ENCODE peak calls at places on chromosome 17, in six cellular contexts. One of them, this sample, is unnamed.

GRCh38 chr17:17320911-17321220 is 17.7 kb downstream of the NT5M start:
- DNase-seq in pancreas: no peak
- DNase-seq in colonic mucosa: no peak
- DNase-seq in spleen: no peak
- DNase-seq in prostate gland: no peak
- DNase-seq in AG09309: no peak
- DNase-seq in this sample: no peak

GRCh38 chr17:18143044-18143936 is 34.7 kb downstream of the MYO15A start:
- DNase-seq in pancreas: no peak
- DNase-seq in colonic mucosa: no peak
- DNase-seq in spleen: no peak
- DNase-seq in prostate gland: no peak
- DNase-seq in AG09309: no peak
- DNase-seq in this sample: peak

GRCh38 chr17:17783825-17784598 is 52.8 kb downstream of the SREBF1 start:
- DNase-seq in pancreas: peak
- DNase-seq in colonic mucosa: peak
- DNase-seq in spleen: peak
- DNase-seq in prostate gland: peak
- DNase-seq in AG09309: no peak
- DNase-seq in this sample: peak

GRCh38 chr17:66966529-66967418 is 2.3 kb downstream of the CACNG4 start:
- DNase-seq in pancreas: no peak
- DNase-seq in colonic mucosa: no peak
- DNase-seq in spleen: no peak
- DNase-seq in prostate gland: no peak
- DNase-seq in AG09309: no peak
- DNase-seq in this sample: no peak

GRCh38 chr17:44599298-44600175 is 42.3 kb downstream of the FZD2 start:
- DNase-seq in pancreas: peak
- DNase-seq in colonic mucosa: peak
- DNase-seq in spleen: no peak
- DNase-seq in prostate gland: no peak
- DNase-seq in AG09309: peak
- DNase-seq in this sample: peak

GRCh38 chr17:31686495-31686894 is 172.5 kb downstream of the COPRS start:
- DNase-seq in pancreas: no peak
- DNase-seq in colonic mucosa: no peak
- DNase-seq in spleen: no peak
- DNase-seq in prostate gland: no peak
- DNase-seq in AG09309: no peak
- DNase-seq in this sample: no peak

GRCh38 chr17:71398706-71399620 is 721.9 kb upstream of the SOX9 start:
- DNase-seq in pancreas: no peak
- DNase-seq in colonic mucosa: no peak
- DNase-seq in spleen: no peak
- DNase-seq in prostate gland: no peak
- DNase-seq in AG09309: no peak
- DNase-seq in this sample: peak

GRCh38 chr17:48539177-48539576 is 5.7 kb downstream of the HOXB2 start:
- DNase-seq in pancreas: no peak
- DNase-seq in colonic mucosa: no peak
- DNase-seq in spleen: no peak
- DNase-seq in prostate gland: no peak
- DNase-seq in AG09309: peak
- DNase-seq in this sample: no peak

GRCh38 chr17:44859701-44860100 is 12.0 kb downstream of the HIGD1B start:
- DNase-seq in pancreas: no peak
- DNase-seq in colonic mucosa: no peak
- DNase-seq in spleen: no peak
- DNase-seq in prostate gland: no peak
- DNase-seq in AG09309: no peak
- DNase-seq in this sample: no peak

GRCh38 chr17:48618366-48618896 is 3.3 kb upstream of the HOXB8 start:
- DNase-seq in pancreas: peak
- DNase-seq in colonic mucosa: peak
- DNase-seq in spleen: peak
- DNase-seq in prostate gland: peak
- DNase-seq in AG09309: peak
- DNase-seq in this sample: peak

GRCh38 chr17:2364132-2365116 is 27.1 kb downstream of the SGSM2 start:
- DNase-seq in pancreas: no peak
- DNase-seq in colonic mucosa: no peak
- DNase-seq in spleen: no peak
- DNase-seq in prostate gland: no peak
- DNase-seq in AG09309: no peak
- DNase-seq in this sample: no peak

GRCh38 chr17:350706-351435 is 1.7 kb downstream of the RPH3AL start:
- DNase-seq in pancreas: peak
- DNase-seq in colonic mucosa: peak
- DNase-seq in spleen: peak
- DNase-seq in prostate gland: no peak
- DNase-seq in AG09309: no peak
- DNase-seq in this sample: peak

GRCh38 chr17:82449883-82450356 is 632 bp downstream of the CYBC1 start:
- DNase-seq in pancreas: no peak
- DNase-seq in colonic mucosa: peak
- DNase-seq in spleen: no peak
- DNase-seq in prostate gland: no peak
- DNase-seq in AG09309: no peak
- DNase-seq in this sample: no peak

GRCh38 chr17:44005865-44006580 is 1.6 kb downstream of the NAGS start:
- DNase-seq in pancreas: peak
- DNase-seq in colonic mucosa: peak
- DNase-seq in spleen: peak
- DNase-seq in prostate gland: no peak
- DNase-seq in AG09309: no peak
- DNase-seq in this sample: peak

GRCh38 chr17:49741009-49741691 is 22.8 kb downstream of the FAM117A start:
- DNase-seq in pancreas: no peak
- DNase-seq in colonic mucosa: no peak
- DNase-seq in spleen: no peak
- DNase-seq in prostate gland: no peak
- DNase-seq in AG09309: no peak
- DNase-seq in this sample: peak

GRCh38 chr17:81909966-81910839 is 996 bp downstream of the PCYT2 start:
- DNase-seq in pancreas: no peak
- DNase-seq in colonic mucosa: peak
- DNase-seq in spleen: peak
- DNase-seq in prostate gland: no peak
- DNase-seq in AG09309: no peak
- DNase-seq in this sample: no peak

GRCh38 chr17:13017623-13018462 is at the start of gene ELAC2:
- DNase-seq in pancreas: peak
- DNase-seq in colonic mucosa: peak
- DNase-seq in spleen: peak
- DNase-seq in prostate gland: peak
- DNase-seq in AG09309: peak
- DNase-seq in this sample: peak

GRCh38 chr17:2253768-2254406 is 49.7 kb downstream of the SMG6 start:
- DNase-seq in pancreas: no peak
- DNase-seq in colonic mucosa: no peak
- DNase-seq in spleen: no peak
- DNase-seq in prostate gland: no peak
- DNase-seq in AG09309: no peak
- DNase-seq in this sample: no peak

GRCh38 chr17:34201767-34202166 is 53.3 kb upstream of the CCL2 start:
- DNase-seq in pancreas: no peak
- DNase-seq in colonic mucosa: no peak
- DNase-seq in spleen: no peak
- DNase-seq in prostate gland: no peak
- DNase-seq in AG09309: no peak
- DNase-seq in this sample: no peak

GRCh38 chr17:18093616-18094408 is 6.1 kb downstream of the DRG2 start:
- DNase-seq in pancreas: no peak
- DNase-seq in colonic mucosa: no peak
- DNase-seq in spleen: no peak
- DNase-seq in prostate gland: peak
- DNase-seq in AG09309: no peak
- DNase-seq in this sample: peak

GRCh38 chr17:34227707-34228106 is 27.4 kb upstream of the CCL2 start:
- DNase-seq in pancreas: no peak
- DNase-seq in colonic mucosa: no peak
- DNase-seq in spleen: no peak
- DNase-seq in prostate gland: peak
- DNase-seq in AG09309: no peak
- DNase-seq in this sample: no peak

GRCh38 chr17:30091771-30092170 is 24.8 kb upstream of the NSRP1 start:
- DNase-seq in pancreas: no peak
- DNase-seq in colonic mucosa: no peak
- DNase-seq in spleen: no peak
- DNase-seq in prostate gland: no peak
- DNase-seq in AG09309: peak
- DNase-seq in this sample: peak

GRCh38 chr17:30091166-30091670 is 25.4 kb upstream of the NSRP1 start:
- DNase-seq in pancreas: no peak
- DNase-seq in colonic mucosa: no peak
- DNase-seq in spleen: no peak
- DNase-seq in prostate gland: no peak
- DNase-seq in AG09309: no peak
- DNase-seq in this sample: no peak

GRCh38 chr17:30084773-30085172 is 31.8 kb upstream of the NSRP1 start:
- DNase-seq in pancreas: no peak
- DNase-seq in colonic mucosa: no peak
- DNase-seq in spleen: no peak
- DNase-seq in prostate gland: no peak
- DNase-seq in AG09309: no peak
- DNase-seq in this sample: no peak

GRCh38 chr17:30082807-30083206 is 33.8 kb upstream of the NSRP1 start:
- DNase-seq in pancreas: no peak
- DNase-seq in colonic mucosa: no peak
- DNase-seq in spleen: no peak
- DNase-seq in prostate gland: no peak
- DNase-seq in AG09309: no peak
- DNase-seq in this sample: no peak

DNA sequence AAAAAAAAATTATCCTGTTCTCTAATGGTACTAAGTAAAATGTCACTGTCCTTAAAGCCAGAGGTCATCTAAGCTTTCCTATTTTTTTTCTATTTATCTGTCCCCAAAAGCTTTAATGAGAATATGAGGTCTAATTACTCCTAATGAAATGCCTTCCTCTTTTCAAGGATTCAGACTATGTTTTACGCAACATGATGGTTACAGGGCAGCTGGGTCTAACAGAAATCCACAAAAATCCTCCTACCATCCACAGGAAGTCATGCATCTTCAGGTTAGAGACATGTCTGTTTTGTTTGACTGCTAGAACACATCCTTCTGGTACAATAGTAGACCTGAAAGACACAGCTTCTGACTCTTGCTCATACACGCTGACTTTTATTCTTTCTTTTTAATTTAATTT is 29.7 kb upstream of the NSRP1 start:
- DNase-seq in pancreas: no peak
- DNase-seq in colonic mucosa: no peak
- DNase-seq in spleen: no peak
- DNase-seq in prostate gland: no peak
- DNase-seq in AG09309: no peak
- DNase-seq in this sample: no peak
- TF ChIP-seq CTCF in pancreas: no peak
- TF ChIP-seq CTCF in colonic mucosa: no peak
- TF ChIP-seq CTCF in spleen: no peak
- TF ChIP-seq CTCF in prostate gland: no peak
- TF ChIP-seq CTCF in AG09309: no peak
- TF ChIP-seq CTCF in this sample: no peak

GRCh38 chr17:14304876-14305636 is 4.2 kb downstream of the HS3ST3B1 start:
- DNase-seq in pancreas: no peak
- DNase-seq in colonic mucosa: no peak
- DNase-seq in spleen: no peak
- DNase-seq in prostate gland: no peak
- DNase-seq in AG09309: no peak
- DNase-seq in this sample: peak
- H3K4me3 ChIP-seq in pancreas: no peak
- H3K4me3 ChIP-seq in colonic mucosa: no peak
- H3K4me3 ChIP-seq in spleen: no peak
- H3K4me3 ChIP-seq in prostate gland: no peak
- H3K4me3 ChIP-seq in AG09309: peak
- H3K4me3 ChIP-seq in this sample: peak

DNA sequence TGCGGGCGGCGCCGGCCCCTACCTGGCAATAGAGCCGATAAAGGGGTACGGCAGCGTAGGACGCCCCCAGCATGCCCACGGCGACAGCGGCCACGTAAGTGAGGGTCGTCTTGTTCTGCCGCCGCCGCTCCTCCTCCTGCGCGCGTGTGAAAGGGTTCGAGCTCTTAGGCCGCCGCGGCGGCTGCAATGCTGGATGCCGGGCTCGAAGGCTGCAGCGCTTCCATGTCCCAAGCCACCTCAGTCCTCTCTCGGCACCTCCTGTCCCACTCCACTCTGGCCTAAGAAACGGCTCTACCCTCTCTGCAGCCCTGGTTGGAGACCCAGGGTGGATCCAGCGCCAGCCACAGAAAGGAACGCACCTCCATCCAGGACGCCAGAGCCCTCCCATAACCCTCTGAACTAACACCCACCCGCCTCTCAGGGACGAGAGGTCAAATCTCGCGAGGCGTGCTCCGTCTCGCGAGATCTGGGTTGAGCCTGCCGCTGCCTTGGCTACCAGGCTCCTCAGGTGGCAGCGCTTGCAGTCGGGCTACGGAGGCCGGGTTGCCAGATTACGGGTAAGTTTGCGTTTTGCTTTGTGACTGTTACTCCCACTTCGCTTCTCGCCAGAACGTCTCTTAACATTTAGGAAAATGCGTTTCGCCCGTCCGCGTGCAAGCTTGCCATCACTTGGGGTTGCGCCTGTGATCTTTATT is at the start of the genes COX11 and STXBP4:
- DNase-seq in pancreas: peak
- DNase-seq in colonic mucosa: peak
- DNase-seq in spleen: peak
- DNase-seq in prostate gland: peak
- DNase-seq in AG09309: peak
- DNase-seq in this sample: peak
- TF ChIP-seq CTCF in pancreas: no peak
- TF ChIP-seq CTCF in colonic mucosa: no peak
- TF ChIP-seq CTCF in spleen: no peak
- TF ChIP-seq CTCF in prostate gland: peak
- TF ChIP-seq CTCF in AG09309: peak
- TF ChIP-seq CTCF in this sample: no peak

DNA sequence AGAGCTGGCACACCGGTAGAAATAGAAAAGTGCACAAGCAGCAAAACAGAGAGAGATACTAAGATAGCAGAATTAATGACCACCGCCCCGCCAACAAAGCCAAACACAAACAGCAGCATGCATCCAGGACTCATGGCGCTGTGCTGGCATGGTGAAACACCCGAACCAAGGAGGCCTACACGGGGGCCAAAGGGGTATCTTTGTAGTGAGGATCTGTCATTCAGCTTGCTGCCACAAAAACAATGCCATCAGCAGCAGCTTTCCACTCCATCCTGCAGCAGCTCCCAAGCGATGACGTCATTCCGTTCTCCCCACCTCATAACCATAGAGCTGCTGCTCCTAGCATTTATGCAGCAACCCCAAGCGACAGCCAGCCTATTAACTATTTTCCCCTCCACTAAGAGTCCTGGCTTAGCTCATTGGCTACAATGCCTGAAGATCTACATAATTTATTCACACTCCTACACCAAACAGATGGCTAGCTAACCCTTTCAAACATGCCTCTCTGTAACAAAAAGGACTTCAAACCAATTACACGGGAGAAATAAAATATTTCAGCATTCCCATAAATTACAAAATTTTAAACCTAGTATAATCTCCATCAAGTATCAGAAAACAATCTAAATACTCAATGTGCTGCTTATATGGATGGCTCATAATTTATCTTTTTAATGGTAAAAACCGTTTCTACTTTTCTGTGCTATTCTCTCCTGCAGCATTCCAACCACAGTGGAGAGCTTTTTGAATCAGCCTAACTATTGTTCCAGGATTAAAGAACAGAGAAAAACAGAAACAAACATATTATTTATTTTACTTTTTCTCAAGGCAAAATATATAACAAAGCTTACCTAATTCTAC is 73.9 kb downstream of the SPAG9 start:
- DNase-seq in pancreas: peak
- DNase-seq in colonic mucosa: peak
- DNase-seq in spleen: no peak
- DNase-seq in prostate gland: peak
- DNase-seq in AG09309: peak
- DNase-seq in this sample: peak
- H3K4me3 ChIP-seq in pancreas: no peak
- H3K4me3 ChIP-seq in colonic mucosa: no peak
- H3K4me3 ChIP-seq in spleen: no peak
- H3K4me3 ChIP-seq in prostate gland: peak
- H3K4me3 ChIP-seq in AG09309: no peak
- H3K4me3 ChIP-seq in this sample: peak

This sample was measured in choroid plexus epithelial cell.